ENCODE peak calls at places on chromosome 3, in nine cellular contexts. A is colonic mucosa, F is HCT116, E is A549, O is pancreas, D is OCI-LY7, C is AG04450, R is mammary epithelial cell, U is cardiac muscle cell. I is an unnamed sample.

GRCh38 chr3:185702564-185703225 is 116.6 kb downstream of the SENP2 start:
- DNase-seq in R (no peak), A (no peak), D (no peak), C (no peak), O (peak; percentile 60), F (no peak), E (no peak), U (no peak), I (no peak)

GRCh38 chr3:57169872-57170623 is 4.9 kb upstream of the IL17RD start:
- DNase-seq in U (peak; percentile 80), E (peak; percentile 70), O (peak; percentile 92), R (peak; percentile 48), C (peak; percentile 8), A (peak; percentile 69), D (peak; percentile 76), F (peak; percentile 64), I (peak; percentile 76)

GRCh38 chr3:133979553-133979952 is 50.2 kb downstream of the SLCO2A1 start:
- DNase-seq in F (no peak), U (peak; percentile 64), O (no peak), E (no peak), C (no peak), R (no peak), A (no peak), D (no peak), I (no peak)

GRCh38 chr3:47605646-47606045 is 27.0 kb upstream of the CSPG5 start:
- DNase-seq in A (peak; percentile 18), O (no peak), U (peak; percentile 17), D (no peak), F (no peak), R (peak; percentile 65), E (no peak), C (no peak), I (no peak)

GRCh38 chr3:27533718-27534578 is 49.8 kb upstream of the SLC4A7 start:
- DNase-seq in A (peak; percentile 25), D (peak; percentile 1), F (peak; percentile 97), E (peak; percentile 98), C (peak; percentile 97), R (peak; percentile 100), O (no peak), U (peak; percentile 94), I (no peak)

GRCh38 chr3:178406206-178406605 is 130.0 kb upstream of the KCNMB2 start:
- DNase-seq in O (no peak), A (no peak), C (no peak), R (no peak), D (no peak), E (no peak), U (peak; percentile 58), F (no peak), I (no peak)

GRCh38 chr3:156792945-156793344 is 33.2 kb upstream of the LEKR1 start:
- DNase-seq in C (no peak), U (no peak), D (no peak), A (no peak), E (no peak), O (no peak), R (no peak), F (no peak), I (no peak)

GRCh38 chr3:101963902-101964362 is 114.6 kb downstream of the NFKBIZ start:
- DNase-seq in F (no peak), D (no peak), O (no peak), E (no peak), C (no peak), R (peak; percentile 76), A (no peak), U (peak; percentile 64), I (no peak)

GRCh38 chr3:46271209-46271608 is 28.9 kb downstream of the CCR3 start:
- DNase-seq in F (no peak), C (no peak), A (no peak), U (no peak), R (no peak), E (no peak), D (no peak), O (no peak), I (no peak)

GRCh38 chr3:25581823-25582222 is 82.9 kb downstream of the TOP2B start:
- DNase-seq in E (peak; percentile 13), A (no peak), R (no peak), C (no peak), O (no peak), D (no peak), U (no peak), F (no peak), I (no peak)

GRCh38 chr3:68088216-68088615 is 433.8 kb upstream of the SUCLG2 start:
- DNase-seq in E (no peak), U (no peak), C (no peak), A (no peak), D (no peak), O (no peak), R (no peak), F (no peak), I (no peak)

GRCh38 chr3:81758275-81758674 is 3.2 kb downstream of the GBE1 start:
- DNase-seq in F (no peak), C (no peak), O (no peak), U (peak; percentile 75), R (no peak), E (no peak), A (no peak), D (no peak), I (no peak)

DNA sequence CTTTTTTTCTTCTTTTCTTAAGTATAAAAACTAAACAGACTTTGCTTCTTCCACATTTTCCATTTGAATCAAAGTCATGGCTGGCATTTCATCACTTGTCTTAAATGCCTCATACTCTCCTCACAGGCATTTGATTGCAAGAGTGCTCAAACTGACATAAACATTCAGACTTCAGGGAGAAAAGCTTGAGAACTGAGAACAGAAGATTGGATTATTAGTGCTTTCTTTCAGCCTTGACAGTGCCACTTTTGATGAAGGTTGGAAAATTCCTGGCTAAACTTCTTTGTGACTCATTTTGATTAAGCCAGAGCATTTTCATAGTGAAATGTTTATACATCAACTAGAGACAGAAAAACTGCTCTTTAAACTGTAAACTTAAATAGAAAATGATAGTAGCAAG is 544.4 kb downstream of the DIPK2A start:
- DNase-seq in C (no peak), O (no peak), D (no peak), A (no peak), U (no peak), E (no peak), F (no peak), R (no peak), I (no peak)
- TF ChIP-seq CTCF in C (no peak), O (no peak), D (no peak), A (no peak), U (no peak), E (no peak), F (no peak), R (no peak), I (no peak)

DNA sequence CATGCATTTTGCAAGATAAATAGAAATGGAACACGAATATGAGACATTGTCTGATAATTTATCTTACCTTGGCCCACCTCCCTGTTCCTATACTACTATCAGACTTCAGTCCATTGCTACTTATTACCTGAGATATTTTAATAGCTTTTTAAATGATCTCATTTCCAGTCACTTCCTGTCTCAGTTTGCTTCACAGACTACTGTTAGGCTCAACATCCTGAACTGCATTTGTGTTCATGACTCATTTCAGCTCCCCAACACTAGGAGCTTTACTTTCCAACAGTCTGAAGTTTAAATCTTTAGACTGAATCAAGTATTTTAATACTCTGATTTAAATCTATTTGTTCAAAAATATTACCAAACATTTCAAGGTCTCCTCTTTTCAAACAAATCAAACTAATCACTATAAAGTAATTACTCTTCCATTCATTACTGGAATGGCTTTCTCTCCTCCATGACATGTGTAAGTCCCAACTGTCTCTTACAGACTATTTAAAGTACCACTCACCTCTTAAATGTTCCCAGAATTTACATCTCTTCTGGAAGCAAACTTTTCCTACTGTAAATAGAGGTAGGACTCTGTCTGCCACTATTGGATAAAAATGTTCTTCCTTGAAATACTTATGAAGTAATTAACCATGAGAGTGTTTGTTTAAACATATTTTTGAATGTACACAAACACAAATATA is 1277.6 kb downstream of the ZPLD1 start:
- DNase-seq in R (peak; percentile 47), E (no peak), U (no peak), D (no peak), C (no peak), O (no peak), A (no peak), F (peak; percentile 21), I (no peak)
- H3K27ac ChIP-seq in R (no peak overlapping the region), E (no peak overlapping the region), U (no peak overlapping the region), D (no peak overlapping the region), C (no peak overlapping the region), O (no peak overlapping the region), A (no peak overlapping the region), F (no peak overlapping the region), I (no peak overlapping the region)

DNA sequence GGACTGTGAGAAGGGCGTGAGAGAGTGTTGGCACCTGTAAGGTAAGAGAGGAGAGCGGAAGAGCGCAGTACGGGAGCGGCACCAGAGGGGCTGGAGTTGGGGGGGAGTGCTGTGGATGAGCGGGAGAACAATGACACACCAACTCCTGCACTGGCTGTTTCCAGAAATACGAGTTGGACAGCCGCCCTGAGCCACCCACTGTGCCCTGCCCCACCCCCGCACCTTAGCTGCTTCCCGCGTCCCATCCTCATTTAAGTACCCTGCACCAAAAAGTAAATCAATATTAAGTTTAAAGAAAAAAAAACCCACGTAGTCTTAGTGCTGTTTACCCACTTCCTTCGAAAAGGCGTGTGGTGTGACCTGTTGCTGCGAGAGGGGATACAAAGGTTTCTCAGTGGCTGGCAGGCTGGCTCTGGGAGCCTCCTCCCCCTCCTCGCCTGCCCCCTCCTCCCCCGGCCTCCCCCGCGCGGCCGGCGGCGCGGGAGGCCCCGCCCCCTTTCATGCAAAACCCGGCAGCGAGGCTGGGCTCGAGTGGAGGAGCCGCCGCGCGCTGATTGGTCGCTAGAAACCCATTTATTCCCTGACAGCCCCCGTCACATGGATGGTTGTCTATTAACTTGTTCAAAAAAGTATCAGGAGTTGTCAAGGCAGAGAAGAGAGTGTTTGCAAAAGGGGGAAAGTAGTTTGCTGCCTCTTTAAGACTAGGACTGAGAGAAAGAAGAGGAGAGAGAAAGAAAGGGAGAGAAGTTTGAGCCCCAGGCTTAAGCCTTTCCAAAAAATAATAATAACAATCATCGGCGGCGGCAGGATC is at the start of gene SOX2:
- DNase-seq in D (peak; percentile 97), R (peak; percentile 53), A (peak; percentile 57), C (no peak), O (peak; percentile 84), F (peak; percentile 38), E (peak; percentile 91), U (peak; percentile 42), I (peak; percentile 90)
- H3K4me3 ChIP-seq in D (peak within 1 kb of the TSS; percentile 91), R (peak within 1 kb of the TSS; percentile 37), A (peak within 1 kb of the TSS; percentile 21), C (peak within 1 kb of the TSS; percentile 18), O (no peak within 1 kb of the TSS), F (peak within 1 kb of the TSS; percentile 26), E (peak within 1 kb of the TSS; percentile 53), U (peak within 1 kb of the TSS; percentile 30), I (peak within 1 kb of the TSS; percentile 62)

DNA sequence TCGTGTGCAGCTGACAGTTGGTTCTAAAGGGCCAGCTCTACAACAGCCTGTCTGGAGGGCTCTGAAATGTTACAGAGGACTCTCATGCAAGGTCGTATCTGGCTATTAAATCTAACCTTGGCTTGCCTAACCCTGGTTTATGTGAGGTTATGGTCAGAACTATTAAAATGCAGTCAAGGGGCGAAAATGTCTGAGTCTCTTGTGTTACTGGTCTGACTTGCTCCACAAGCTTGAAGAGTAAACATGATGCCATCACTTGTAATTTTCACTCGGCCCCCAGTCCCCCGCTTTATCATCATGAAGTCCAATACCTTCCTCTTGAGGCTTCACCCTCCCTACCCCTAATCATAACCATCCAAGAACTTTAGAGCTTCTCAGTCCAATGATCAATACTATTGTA is 9.4 kb downstream of the ENTPD3 start:
- DNase-seq in D (no peak), U (no peak), O (no peak), C (no peak), F (no peak), R (no peak), E (no peak), A (no peak), I (no peak)
- TF ChIP-seq CTCF in D (no peak), U (no peak), O (no peak), C (peak; percentile 3), F (no peak), R (no peak), E (no peak), A (no peak), I (no peak)